ENCODE peak calls at places on chromosome 9, in eight cellular contexts. Z is CD8-positive, alpha-beta T cell; L is MM.1S; A is Calu3; M is pancreas; V is fibroblast of mammary gland; K is brain microvascular endothelial cell; G is tibial artery. C is an unnamed sample.
A peak's percentile ranks its signal among the peaks of the same experiment; 100 is the strongest.

GRCh38 chr9:28212979-28213378 is 639.7 kb upstream of the C9orf72 start:
- DNase-seq in V (peak; percentile 62), G (no peak), M (no peak), L (peak; percentile 68), Z (no peak), K (peak; percentile 40), A (no peak), C (no peak)

GRCh38 chr9:131776473-131776872 is 36.6 kb upstream of the RAPGEF1 start:
- DNase-seq in L (peak; percentile 57), Z (no peak), A (peak; percentile 14), M (no peak), K (peak; percentile 25), G (no peak), V (peak; percentile 40), C (peak; percentile 64)

GRCh38 chr9:127308559-127309429 is 44.2 kb downstream of the GARNL3 start:
- DNase-seq in L (no peak), V (peak; percentile 67), M (no peak), G (no peak), Z (no peak), K (no peak), A (no peak), C (no peak)

GRCh38 chr9:37800631-37801286 is at the start of gene DCAF10:
- DNase-seq in V (peak; percentile 76), L (peak; percentile 81), Z (peak; percentile 87), K (peak; percentile 73), A (peak; percentile 83), M (peak; percentile 95), G (peak; percentile 79), C (peak; percentile 92)

GRCh38 chr9:119961774-119962408 is 592.7 kb upstream of the BRINP1 start:
- DNase-seq in K (peak; percentile 8), G (no peak), Z (no peak), L (no peak), V (peak; percentile 45), A (peak; percentile 67), M (peak; percentile 83), C (peak; percentile 41)

GRCh38 chr9:96040591-96041461 is 165.3 kb downstream of the ERCC6L2 start:
- DNase-seq in Z (no peak), M (no peak), V (no peak), A (no peak), G (no peak), K (no peak), L (no peak), C (no peak)

GRCh38 chr9:33731142-33731541 is 64.2 kb upstream of the PRSS3 start:
- DNase-seq in A (no peak), Z (no peak), L (no peak), K (no peak), G (no peak), V (no peak), M (no peak), C (no peak)

GRCh38 chr9:4678679-4679267 is 596 bp upstream of the CDC37L1 start:
- DNase-seq in K (no peak), M (no peak), L (peak; percentile 35), G (no peak), Z (no peak), A (no peak), V (peak; percentile 47), C (no peak)

GRCh38 chr9:9504869-9505268 is 1107.9 kb downstream of the PTPRD start:
- DNase-seq in M (no peak), L (peak; percentile 75), Z (no peak), A (no peak), V (no peak), G (no peak), K (no peak), C (no peak)

GRCh38 chr9:115058175-115058574 is 59.8 kb downstream of the TNC start:
- DNase-seq in A (no peak), M (no peak), V (no peak), Z (no peak), K (no peak), G (no peak), L (no peak), C (no peak)

GRCh38 chr9:128383791-128384190 is 12.6 kb downstream of the URM1 start:
- DNase-seq in K (no peak), L (no peak), V (no peak), M (no peak), Z (no peak), G (no peak), A (no peak), C (no peak)

GRCh38 chr9:109799792-109800191 is 19.8 kb downstream of the PALM2AKAP2 start:
- DNase-seq in G (no peak), K (peak; percentile 75), A (no peak), V (peak; percentile 72), L (no peak), M (no peak), Z (no peak), C (no peak)

GRCh38 chr9:134863941-134864820 is 16.4 kb upstream of the FCN2 start:
- DNase-seq in A (no peak), V (peak; percentile 33), K (no peak), M (no peak), G (peak; percentile 37), L (no peak), Z (no peak), C (no peak)

GRCh38 chr9:129482521-129483466 is 138.1 kb downstream of the C9orf50 start:
- DNase-seq in K (peak; percentile 78), G (peak; percentile 94), L (no peak), A (peak; percentile 78), M (peak; percentile 90), V (peak; percentile 83), Z (peak; percentile 36), C (peak; percentile 58)

GRCh38 chr9:113956901-113957777 is 81.0 kb downstream of the ZNF618 start:
- DNase-seq in K (peak; percentile 11), Z (no peak), V (peak; percentile 41), M (no peak), A (no peak), L (no peak), G (no peak), C (no peak)

GRCh38 chr9:80131627-80132026 is 559.9 kb downstream of the TLE4 start:
- DNase-seq in A (no peak), V (no peak), G (no peak), K (no peak), L (no peak), Z (no peak), M (no peak), C (no peak)

DNA sequence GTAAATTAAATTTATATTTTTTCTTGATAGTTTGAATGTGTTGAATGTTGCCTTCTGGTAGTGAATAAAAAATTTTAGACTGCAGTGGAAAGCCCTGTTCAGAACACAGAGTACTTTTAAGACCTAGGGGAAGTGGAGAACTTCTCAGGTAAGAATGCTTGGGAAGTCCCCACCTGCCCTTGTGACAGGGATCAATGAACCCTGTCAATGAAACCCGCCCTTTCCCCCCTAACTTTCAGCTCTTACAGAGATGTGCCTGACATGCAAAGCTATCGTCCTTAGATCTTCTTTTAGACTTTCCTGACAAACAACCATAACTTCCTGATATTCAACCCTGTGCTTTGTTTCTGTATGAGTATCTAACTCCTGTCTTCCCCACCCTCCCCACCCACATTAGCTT is 562.7 kb downstream of the TLE4 start:
- DNase-seq in M (no peak), V (no peak), G (no peak), K (no peak), Z (no peak), A (no peak), L (no peak), C (peak; percentile 53)
- TF ChIP-seq CTCF in M (no peak), V (no peak), G (no peak), K (no peak), Z (no peak), A (no peak), L (no peak), C (no peak)

GRCh38 chr9:20804476-20805253 is 120.6 kb downstream of the FOCAD start:
- DNase-seq in L (no peak), V (no peak), M (no peak), Z (no peak), K (no peak), G (no peak), A (no peak), C (no peak)

GRCh38 chr9:20811872-20812271 is 127.8 kb downstream of the FOCAD start:
- DNase-seq in A (no peak), K (no peak), G (no peak), V (peak; percentile 52), L (no peak), Z (no peak), M (no peak), C (no peak)

GRCh38 chr9:20805766-20806165 is 121.7 kb downstream of the FOCAD start:
- DNase-seq in Z (no peak), A (no peak), M (no peak), V (no peak), L (no peak), K (no peak), G (no peak), C (no peak)

DNA sequence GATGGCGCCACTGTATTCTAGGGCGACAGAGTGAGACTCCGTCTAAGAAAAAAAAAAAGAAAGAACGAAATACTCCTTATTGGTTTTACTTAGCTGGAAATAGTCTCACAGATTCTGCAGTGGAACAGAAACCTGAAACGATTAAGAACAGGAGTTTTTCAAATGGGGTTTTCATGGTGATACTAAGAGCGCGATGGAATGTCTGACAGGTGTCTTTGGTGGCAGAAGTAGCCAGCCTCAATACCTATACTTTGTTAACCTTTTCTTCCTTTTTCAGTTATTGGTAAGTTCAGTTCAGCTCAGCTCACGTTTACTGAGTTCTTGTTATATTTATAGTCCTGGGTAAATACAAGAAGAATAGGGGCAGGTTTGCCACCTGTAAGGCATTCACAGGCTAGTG is 123.9 kb downstream of the FOCAD start:
- DNase-seq in L (no peak), K (no peak), G (no peak), V (no peak), Z (no peak), A (no peak), M (no peak), C (no peak)
- TF ChIP-seq CTCF in L (no peak), K (no peak), G (no peak), V (no peak), Z (no peak), A (no peak), M (no peak), C (no peak)

DNA sequence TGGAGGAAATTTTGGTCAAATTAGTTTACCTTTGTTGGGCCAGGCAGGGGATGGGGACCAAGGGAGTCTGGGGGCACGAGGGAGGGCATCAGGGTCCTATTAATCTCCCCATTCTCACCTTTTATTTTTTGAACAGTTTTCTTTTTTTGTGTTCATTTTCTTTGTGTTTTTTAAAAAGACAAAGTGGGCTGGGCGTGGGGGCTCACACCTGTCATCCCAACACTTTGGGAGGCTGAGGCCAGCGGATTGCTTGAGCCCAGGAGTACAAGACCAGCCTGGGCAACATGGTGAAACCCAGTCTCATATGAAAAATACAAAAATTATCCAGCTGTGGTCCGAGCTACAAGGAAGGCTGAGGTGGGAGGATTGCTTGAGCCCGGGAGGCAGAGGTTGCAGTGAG is 103.7 kb downstream of the WNK2 start:
- DNase-seq in A (no peak), M (no peak), Z (no peak), K (no peak), V (no peak), G (no peak), L (no peak), C (no peak)
- TF ChIP-seq CTCF in A (no peak), M (no peak), Z (no peak), K (no peak), V (no peak), G (no peak), L (no peak), C (no peak)

DNA sequence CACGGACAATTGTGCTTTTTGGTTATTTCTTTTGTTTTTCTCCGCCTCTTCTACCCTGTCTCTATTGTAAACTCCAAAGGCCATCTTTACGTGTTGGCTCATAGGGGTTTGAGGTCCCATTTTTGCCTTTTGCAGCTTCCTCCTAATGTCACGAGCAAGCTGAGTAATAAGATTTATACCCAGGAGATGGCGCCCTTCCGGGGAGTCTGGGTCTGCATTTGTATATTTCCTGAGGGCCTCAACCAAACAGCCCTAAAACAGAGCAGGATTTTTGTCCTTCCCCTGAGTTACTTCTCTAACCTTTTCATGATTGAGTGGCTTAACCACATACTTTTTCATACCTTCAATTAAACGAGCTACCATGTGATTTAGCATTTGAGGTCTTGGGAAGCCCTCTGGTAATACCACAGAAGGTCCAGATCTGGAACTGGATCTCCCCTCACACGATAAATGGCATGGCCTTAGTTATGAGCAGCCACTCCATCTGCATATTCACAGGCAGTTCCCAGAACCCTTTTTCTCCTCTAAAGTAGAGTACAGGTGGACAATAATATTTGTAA is 11.2 kb upstream of the CFAP95 start:
- DNase-seq in V (peak; percentile 32), A (no peak), Z (peak; percentile 25), G (no peak), K (no peak), L (no peak), M (no peak), C (no peak)
- TF ChIP-seq CTCF in V (peak; percentile 43), A (no peak), Z (peak; percentile 34), G (no peak), K (peak; percentile 66), L (peak; percentile 27), M (no peak), C (no peak)

C was measured in GM13976.